ENCODE peak calls at places on chromosomes 12 and 14, in ten cellular contexts. I is AG04450; E is AG09309; Z is breast epithelium; O is cardiac muscle cell; G is MM.1S; R is cardiac fibroblast; B is naive thymus-derived CD4-positive, alpha-beta T cell; U is Panc1; S is GM23338. V is an unnamed sample.

GRCh38 chr14:104212206-104213095 is 74.1 kb downstream of the KIF26A start:
- DNase-seq in S (no peak), G (no peak), O (no peak), U (no peak), E (no peak), I (no peak), Z (no peak), R (no peak), B (no peak), V (no peak)

GRCh38 chr12:47156167-47156736 is 76.5 kb upstream of the AMIGO2 start:
- DNase-seq in U (no peak), E (no peak), B (no peak), R (peak), G (no peak), O (no peak), Z (no peak), S (no peak), I (no peak), V (no peak)

GRCh38 chr12:33589609-33590114 is 150.0 kb upstream of the SYT10 start:
- DNase-seq in I (no peak), S (no peak), U (no peak), Z (no peak), B (no peak), O (no peak), R (no peak), E (no peak), G (no peak), V (no peak)

GRCh38 chr12:129762436-129762835 is 141.4 kb downstream of the TMEM132D start:
- DNase-seq in E (no peak), G (no peak), S (no peak), Z (no peak), R (no peak), B (no peak), U (no peak), O (no peak), I (no peak), V (no peak)

GRCh38 chr14:105120056-105120455 is 48.5 kb downstream of the JAG2 start:
- DNase-seq in I (no peak), Z (peak), G (no peak), B (no peak), R (no peak), U (no peak), O (no peak), E (no peak), S (no peak), V (no peak)

GRCh38 chr12:18576104-18576622 is 161.6 kb downstream of the PLCZ1 start:
- DNase-seq in E (no peak), R (no peak), Z (no peak), G (no peak), U (no peak), S (no peak), I (no peak), B (no peak), O (no peak), V (no peak)

GRCh38 chr12:16939871-16940306 is 333.9 kb upstream of the LMO3 start:
- DNase-seq in G (peak), B (no peak), R (peak), I (no peak), U (peak), Z (no peak), E (no peak), S (peak), O (peak), V (peak)

GRCh38 chr14:55136241-55136640 is 7.2 kb downstream of the LGALS3 start:
- DNase-seq in O (no peak), R (peak), B (no peak), U (no peak), I (no peak), Z (no peak), E (no peak), G (no peak), S (no peak), V (peak)

GRCh38 chr12:75738486-75738885 is 227.1 kb upstream of the KRR1 start:
- DNase-seq in E (no peak), U (no peak), S (no peak), O (peak), I (no peak), G (no peak), Z (no peak), R (peak), B (peak), V (no peak)

GRCh38 chr12:116492703-116493324 is 66.4 kb upstream of the MAP1LC3B2 start:
- DNase-seq in R (peak), S (peak), G (peak), I (no peak), Z (no peak), O (no peak), E (peak), U (peak), B (no peak), V (peak)

GRCh38 chr12:59055204-59055839 is 135.0 kb upstream of the LRIG3 start:
- DNase-seq in R (peak), U (peak), G (peak), O (no peak), S (no peak), E (no peak), Z (no peak), B (no peak), I (no peak), V (no peak)

GRCh38 chr14:69471436-69471835 is 13.1 kb upstream of the PLEKHD1 start:
- DNase-seq in O (no peak), S (no peak), U (no peak), E (no peak), I (no peak), R (no peak), G (no peak), B (no peak), Z (no peak), V (no peak)

GRCh38 chr12:83823386-83824045 is 1089.1 kb downstream of the SLC6A15 start:
- DNase-seq in R (peak), S (peak), B (no peak), G (peak), E (no peak), U (peak), O (peak), I (no peak), Z (no peak), V (no peak)

GRCh38 chr12:93145086-93145485 is 216.0 kb upstream of the EEA1 start:
- DNase-seq in B (no peak), O (no peak), I (no peak), G (no peak), Z (no peak), U (no peak), R (no peak), E (peak), S (no peak), V (no peak)

GRCh38 chr14:31239673-31240072 is 32.1 kb upstream of the HECTD1 start:
- DNase-seq in B (no peak), E (no peak), S (no peak), I (no peak), G (no peak), U (no peak), O (peak), Z (no peak), R (no peak), V (no peak)

GRCh38 chr12:62658910-62659309 is 192.3 kb downstream of the MON2 start:
- DNase-seq in R (no peak), G (no peak), O (no peak), Z (no peak), U (no peak), S (peak), B (no peak), E (no peak), I (no peak), V (no peak)

GRCh38 chr14:33943081-33943480 is 7.8 kb downstream of the EGLN3 start:
- DNase-seq in E (no peak), U (no peak), O (peak), S (no peak), B (no peak), Z (no peak), G (no peak), I (no peak), R (no peak), V (no peak)

GRCh38 chr14:22630066-22630465 is 14.1 kb downstream of the OR6J1 start:
- DNase-seq in S (no peak), Z (no peak), G (no peak), O (no peak), R (no peak), I (no peak), U (no peak), E (no peak), B (no peak), V (no peak)

GRCh38 chr14:41899416-41899815 is 292.7 kb downstream of the LRFN5 start:
- DNase-seq in U (no peak), B (no peak), Z (no peak), I (no peak), R (peak), S (no peak), E (no peak), G (no peak), O (no peak), V (peak)

GRCh38 chr12:31588976-31589375 is 2.0 kb downstream of the DENND5B start:
- DNase-seq in U (no peak), E (no peak), O (no peak), R (peak), G (no peak), Z (no peak), I (no peak), B (no peak), S (no peak), V (no peak)

GRCh38 chr14:62081012-62081612 is 318.9 kb downstream of the SNAPC1 start:
- DNase-seq in B (no peak), Z (no peak), R (no peak), S (no peak), O (no peak), G (peak), I (no peak), U (no peak), E (no peak), V (no peak)

GRCh38 chr14:100944052-100944451 is 40.5 kb upstream of the RTL1 start:
- DNase-seq in O (no peak), E (no peak), B (no peak), I (no peak), U (no peak), R (no peak), G (peak), S (no peak), Z (no peak), V (no peak)

GRCh38 chr12:85642810-85643209 is 193.4 kb downstream of the RASSF9 start:
- DNase-seq in B (no peak), O (peak), G (no peak), I (peak), S (peak), Z (no peak), U (no peak), R (peak), E (peak), V (no peak)

GRCh38 chr12:29782285-29782820 is 1.4 kb downstream of the TMTC1 start:
- DNase-seq in O (peak), E (peak), B (no peak), I (no peak), S (peak), G (peak), U (no peak), Z (no peak), R (peak), V (peak)

DNA sequence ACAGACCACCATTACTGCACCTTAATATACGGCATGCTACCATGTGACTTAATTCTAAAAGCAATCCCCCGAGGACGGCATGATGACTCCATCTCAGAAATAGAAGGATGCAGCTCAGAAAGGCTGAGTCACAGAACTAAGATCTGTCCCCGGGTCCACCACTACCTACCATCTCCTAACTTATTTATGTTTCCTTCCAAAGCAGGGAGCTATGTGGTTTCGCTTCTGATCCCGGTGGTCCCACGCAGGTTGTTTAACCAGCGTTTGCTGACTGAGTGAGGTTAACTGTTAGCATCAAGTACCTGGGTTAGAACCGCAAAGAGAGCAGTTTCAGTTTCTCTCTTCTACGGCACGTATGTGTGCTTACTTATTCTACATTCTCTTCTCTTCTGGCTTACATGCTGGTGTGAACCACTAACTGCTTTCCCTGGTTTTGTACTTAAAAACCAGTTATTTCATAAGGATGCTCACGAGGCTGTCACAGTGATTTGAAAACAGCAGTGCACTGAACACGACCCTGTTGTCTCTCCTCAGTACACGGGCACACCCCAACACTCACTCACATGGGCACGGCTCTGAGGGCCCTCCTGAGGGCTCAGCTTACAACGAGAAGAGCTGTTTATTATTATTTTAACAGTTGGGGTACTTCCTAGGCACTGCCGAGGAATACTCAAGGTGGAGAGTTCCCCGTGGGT is 66.7 kb downstream of the CCDC88C start:
- DNase-seq in G (peak), O (no peak), R (no peak), B (peak), E (no peak), S (no peak), I (no peak), Z (no peak), U (no peak), V (no peak)
- H3K4me3 ChIP-seq in G (peak), O (no peak), R (no peak), B (peak), E (no peak), S (no peak), I (no peak), Z (no peak), U (peak), V (no peak)

GRCh38 chr12:124742702-124743101 is 121.0 kb downstream of the SCARB1 start:
- DNase-seq in Z (no peak), O (no peak), B (no peak), S (no peak), E (no peak), G (no peak), U (no peak), R (no peak), I (no peak), V (no peak)
- H3K4me3 ChIP-seq in Z (no peak), O (no peak), B (no peak), S (no peak), E (no peak), G (no peak), U (peak), R (no peak), I (no peak), V (no peak)

GRCh38 chr14:89158701-89159100 is 258.3 kb downstream of the FOXN3 start:
- DNase-seq in I (no peak), U (no peak), E (no peak), O (no peak), R (no peak), B (no peak), G (no peak), S (no peak), Z (no peak), V (no peak)
- H3K4me3 ChIP-seq in I (no peak), U (no peak), E (no peak), O (no peak), R (no peak), B (no peak), G (no peak), S (no peak), Z (no peak), V (no peak)

GRCh38 chr12:51392556-51393237 is 1.5 kb upstream of the GALNT6 start:
- DNase-seq in G (peak), E (no peak), O (no peak), B (no peak), R (no peak), I (no peak), U (no peak), Z (no peak), S (peak), V (no peak)
- H3K4me3 ChIP-seq in G (peak), E (no peak), O (peak), B (peak), R (no peak), I (peak), U (no peak), Z (peak), S (peak), V (no peak)

DNA sequence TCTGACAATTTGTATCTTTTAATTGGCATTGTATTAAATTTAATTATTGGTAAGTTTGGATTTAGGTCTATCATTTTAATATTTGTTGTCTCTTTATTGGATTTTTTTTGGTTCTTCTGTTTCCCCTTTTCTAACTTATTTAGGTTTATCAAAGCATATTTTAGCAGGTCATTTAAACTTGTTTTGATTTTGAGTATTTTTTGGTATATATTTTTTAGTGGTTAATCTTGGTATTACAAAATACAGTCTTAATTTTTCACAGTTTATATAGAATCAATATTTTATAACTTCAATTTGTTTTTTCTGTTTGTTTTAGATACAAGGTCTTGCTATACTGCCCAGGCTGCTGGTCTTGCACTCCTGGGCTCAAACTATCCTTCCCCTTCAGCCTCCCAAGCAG is 15.5 kb upstream of the ADGRD1 start:
- DNase-seq in G (no peak), S (no peak), B (no peak), O (no peak), R (no peak), U (no peak), Z (no peak), E (no peak), I (no peak), V (no peak)
- H3K4me3 ChIP-seq in G (no peak), S (no peak), B (no peak), O (no peak), R (no peak), U (no peak), Z (no peak), E (no peak), I (no peak), V (no peak)